ENCODE peak calls at places on chromosomes 13 and 19, in eight cellular contexts. Z is lung; K is neuronal stem cell; W is CD8-positive, alpha-beta T cell; P is upper lobe of left lung; O is T-helper 17 cell; T is left ventricle myocardium inferior; R is HAP-1. X is an unnamed sample. For H3K9me3, the result is how much of the 10 kb centered on the place peaks cover.

GRCh38 chr19:19006213-19006612 is 27.1 kb downstream of the SUGP2 start:
- DNase-seq in Z (no peak), O (no peak), R (no peak), P (no peak), K (no peak), T (no peak), W (no peak), X (no peak)

GRCh38 chr19:41866284-41866683 is 6.2 kb downstream of the RPS19 start:
- DNase-seq in Z (no peak), O (no peak), P (no peak), R (no peak), K (no peak), T (no peak), W (no peak), X (no peak)

GRCh38 chr13:26213982-26214381 is 8.1 kb downstream of the RNF6 start:
- DNase-seq in P (no peak), T (no peak), K (no peak), R (no peak), O (no peak), W (no peak), Z (no peak), X (no peak)

GRCh38 chr19:29501816-29502580 is 23.8 kb upstream of the VSTM2B start:
- DNase-seq in R (no peak), T (no peak), O (no peak), W (no peak), Z (no peak), P (peak), K (no peak), X (no peak)

GRCh38 chr13:74047925-74048324 is 86.3 kb downstream of the KLF12 start:
- DNase-seq in T (no peak), O (no peak), W (no peak), P (no peak), Z (no peak), R (peak), K (no peak), X (no peak)

GRCh38 chr19:4172861-4173473 is 9.4 kb downstream of the SIRT6 start:
- DNase-seq in R (peak), K (peak), O (peak), W (peak), P (no peak), Z (peak), T (peak), X (peak)

GRCh38 chr13:92842145-92842544 is 384.5 kb upstream of the GPC6 start:
- DNase-seq in R (no peak), T (no peak), Z (no peak), O (no peak), W (no peak), K (no peak), P (no peak), X (no peak)

GRCh38 chr19:10580979-10581631 is 6.0 kb downstream of the AP1M2 start:
- DNase-seq in K (peak), P (peak), Z (peak), W (peak), T (peak), O (peak), R (peak), X (peak)

GRCh38 chr13:49370390-49370789 is 73.5 kb downstream of the CAB39L start:
- DNase-seq in R (no peak), Z (no peak), K (peak), T (no peak), P (no peak), W (no peak), O (no peak), X (no peak)

GRCh38 chr19:42555317-42555716 is 27.0 kb upstream of the CEACAM1 start:
- DNase-seq in Z (no peak), R (no peak), P (peak), T (no peak), O (no peak), K (no peak), W (no peak), X (no peak)

GRCh38 chr19:35555301-35556005 is 8.0 kb downstream of the ATP4A start:
- DNase-seq in P (no peak), T (no peak), W (no peak), O (no peak), R (peak), K (peak), Z (no peak), X (no peak)

GRCh38 chr19:47891923-47892666 is 6.0 kb upstream of the SULT2A1 start:
- DNase-seq in K (peak), R (no peak), Z (no peak), W (no peak), P (no peak), T (no peak), O (no peak), X (no peak)

GRCh38 chr19:35736913-35737886 is 5.1 kb downstream of the IGFLR1 start:
- DNase-seq in R (no peak), W (no peak), K (no peak), O (no peak), P (no peak), Z (no peak), T (no peak), X (no peak)

DNA sequence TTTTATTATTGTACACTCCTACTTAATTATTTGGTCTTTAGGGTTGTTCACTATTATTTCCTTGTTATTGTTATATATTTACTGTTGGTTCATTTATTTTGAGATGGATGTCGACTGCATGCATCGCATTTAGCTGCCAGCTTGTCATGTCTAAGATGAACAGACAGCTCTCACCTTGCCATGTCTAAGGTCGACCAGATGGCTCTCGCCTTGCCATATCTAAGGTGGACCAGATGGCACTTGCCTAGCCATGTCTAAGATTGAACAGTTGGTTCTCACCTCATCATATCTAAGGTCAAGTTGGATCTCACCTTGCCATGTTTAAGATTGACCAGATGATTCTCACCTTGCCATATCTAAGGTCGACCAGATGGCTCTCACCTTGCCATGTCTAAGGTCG is 1440.9 kb downstream of the UQCRFS1 start:
- DNase-seq in W (no peak), K (no peak), T (no peak), P (no peak), Z (no peak), O (no peak), R (no peak), X (no peak)
- H3K9me3 ChIP-seq in W (under half), K (under half), T (under half), P (under half), Z (under half), O (under half), R (under half), X (under half)

DNA sequence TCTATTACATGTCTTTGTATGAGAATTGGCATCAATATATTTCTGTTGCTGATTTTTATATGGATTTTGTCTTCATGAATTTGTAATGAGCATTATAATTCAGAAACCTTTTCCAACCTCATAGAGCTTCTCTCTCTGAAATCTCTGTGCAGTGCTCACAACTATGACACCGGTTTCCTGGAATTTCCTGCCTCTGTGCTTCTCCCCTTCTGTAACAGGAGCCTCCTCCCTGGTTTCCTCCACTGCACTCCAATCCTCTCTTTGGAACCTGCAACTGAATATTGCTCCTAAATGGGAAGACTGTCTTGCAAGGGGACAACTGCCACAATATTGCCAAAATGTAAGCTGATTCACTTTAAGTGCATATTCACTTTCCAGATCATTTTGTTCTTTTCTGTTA is 1147.9 kb downstream of the UQCRFS1 start:
- DNase-seq in P (no peak), Z (no peak), W (no peak), K (no peak), T (no peak), R (no peak), O (no peak), X (no peak)
- H3K9me3 ChIP-seq in P (under half), Z (under half), W (under half), K (under half), T (under half), R (under half), O (under half), X (under half)

DNA sequence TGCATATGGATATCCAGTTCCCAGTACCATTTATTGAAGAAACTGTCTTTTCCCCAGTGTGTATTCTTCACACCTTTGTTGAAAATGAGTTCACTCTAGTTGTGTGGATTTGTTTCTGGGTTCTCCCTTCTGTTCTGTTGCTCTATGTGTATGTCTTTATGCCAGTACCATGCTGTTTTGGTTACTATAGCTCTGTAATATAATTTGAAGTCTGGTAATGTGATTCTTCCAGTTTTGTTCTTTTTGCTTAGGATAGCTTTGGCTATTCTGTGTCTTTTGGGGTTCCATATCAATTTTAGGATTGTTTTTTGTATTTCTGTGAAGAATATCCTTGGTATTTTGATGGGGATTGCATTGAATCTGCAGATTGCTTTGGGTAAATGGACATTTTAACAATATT is 35.2 kb downstream of the ZNF136 start:
- DNase-seq in O (no peak), T (no peak), K (no peak), P (no peak), W (no peak), Z (no peak), R (no peak), X (no peak)
- H3K9me3 ChIP-seq in O (under half), T (under half), K (under half), P (under half), W (under half), Z (under half), R (under half), X (under half)

GRCh38 chr19:16930753-16931152 is 42.0 kb downstream of the F2RL3 start:
- DNase-seq in R (no peak), T (no peak), P (no peak), W (no peak), O (no peak), Z (no peak), K (no peak), X (no peak)

GRCh38 chr19:16928351-16928750 is 39.6 kb downstream of the F2RL3 start:
- DNase-seq in Z (no peak), R (no peak), T (no peak), P (no peak), W (no peak), K (no peak), O (no peak), X (no peak)

GRCh38 chr19:16931306-16931705 is 42.5 kb downstream of the F2RL3 start:
- DNase-seq in K (no peak), P (no peak), R (no peak), T (no peak), W (no peak), Z (no peak), O (no peak), X (no peak)

GRCh38 chr19:16927883-16928282 is 39.1 kb downstream of the F2RL3 start:
- DNase-seq in W (no peak), T (no peak), P (no peak), Z (no peak), R (no peak), K (no peak), O (no peak), X (no peak)

DNA sequence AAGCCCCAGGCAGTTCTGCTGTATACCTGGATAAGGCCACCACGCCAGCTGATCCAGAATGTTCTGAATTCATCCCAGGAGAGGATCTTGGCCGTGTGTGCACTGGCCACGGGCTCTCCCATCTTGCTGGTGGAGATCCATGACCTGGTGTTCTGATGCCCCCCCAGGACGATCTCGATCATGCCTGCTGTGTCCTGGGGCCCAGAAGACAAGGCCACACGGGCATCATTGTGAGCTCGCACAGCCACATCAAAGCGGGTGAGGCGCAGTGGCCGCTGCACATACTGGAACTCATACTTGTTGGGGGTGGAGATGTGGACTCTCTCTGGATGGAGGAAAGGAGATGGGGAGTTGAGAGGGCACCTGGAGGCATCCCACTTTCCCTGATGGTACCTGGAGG is 40.1 kb downstream of the F2RL3 start:
- DNase-seq in Z (no peak), W (no peak), R (no peak), K (no peak), O (no peak), T (no peak), P (no peak), X (no peak)
- H3K9me3 ChIP-seq in Z (under half), W (under half), R (under half), K (under half), O (under half), T (under half), P (under half), X (under half)

DNA sequence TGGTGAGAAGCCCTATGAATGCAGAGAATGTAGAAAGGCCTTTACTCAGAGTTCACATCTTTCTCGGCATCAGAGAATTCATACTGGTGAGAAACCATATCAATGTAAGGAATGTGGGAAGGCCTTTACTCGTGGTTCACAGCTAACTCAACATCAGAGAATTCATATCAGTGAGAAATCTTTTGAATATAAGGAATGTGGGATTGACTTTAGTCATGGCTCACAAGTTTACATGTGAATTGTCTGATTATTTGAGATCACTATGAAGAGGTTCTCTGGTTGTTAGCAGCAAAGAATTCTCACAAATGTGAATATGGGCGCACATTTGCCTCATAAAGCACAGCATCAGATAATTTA is 43.7 kb downstream of the ZNF585A start:
- DNase-seq in R (no peak), O (no peak), K (no peak), T (no peak), Z (no peak), W (no peak), P (no peak), X (no peak)
- H3K9me3 ChIP-seq in R (under half), O (half or more), K (half or more), T (half or more), Z (under half), W (half or more), P (half or more), X (under half)

GRCh38 chr19:57068326-57068725 is 51.5 kb upstream of the USP29 start:
- DNase-seq in Z (no peak), K (no peak), P (no peak), R (no peak), T (no peak), W (no peak), O (no peak), X (no peak)
- H3K9me3 ChIP-seq in Z (under half), K (under half), P (under half), R (under half), T (under half), W (under half), O (under half), X (under half)

DNA sequence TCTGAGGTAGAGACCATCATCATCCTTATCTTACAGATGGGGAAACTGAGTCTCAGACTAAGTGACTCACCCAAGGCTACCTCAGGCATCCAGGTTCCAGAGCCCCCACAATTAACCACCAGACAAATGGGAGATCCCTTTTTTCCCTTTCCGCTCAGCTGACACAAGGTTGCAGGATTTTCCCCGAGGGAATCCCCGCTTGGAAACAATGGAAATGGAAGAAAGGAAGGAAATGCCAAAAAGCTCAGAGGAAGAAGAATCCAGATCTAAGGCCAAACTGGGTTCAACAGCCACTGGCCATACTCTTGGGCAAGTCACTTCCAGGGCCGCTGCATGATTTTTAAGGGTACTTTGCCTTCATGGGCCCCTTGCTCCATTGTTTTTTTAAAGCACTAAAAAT is 1.6 kb downstream of the ZNF71 start:
- DNase-seq in W (no peak), K (no peak), O (no peak), Z (no peak), R (no peak), P (no peak), T (no peak), X (no peak)
- H3K9me3 ChIP-seq in W (under half), K (under half), O (under half), Z (under half), R (under half), P (under half), T (under half), X (under half)

DNA sequence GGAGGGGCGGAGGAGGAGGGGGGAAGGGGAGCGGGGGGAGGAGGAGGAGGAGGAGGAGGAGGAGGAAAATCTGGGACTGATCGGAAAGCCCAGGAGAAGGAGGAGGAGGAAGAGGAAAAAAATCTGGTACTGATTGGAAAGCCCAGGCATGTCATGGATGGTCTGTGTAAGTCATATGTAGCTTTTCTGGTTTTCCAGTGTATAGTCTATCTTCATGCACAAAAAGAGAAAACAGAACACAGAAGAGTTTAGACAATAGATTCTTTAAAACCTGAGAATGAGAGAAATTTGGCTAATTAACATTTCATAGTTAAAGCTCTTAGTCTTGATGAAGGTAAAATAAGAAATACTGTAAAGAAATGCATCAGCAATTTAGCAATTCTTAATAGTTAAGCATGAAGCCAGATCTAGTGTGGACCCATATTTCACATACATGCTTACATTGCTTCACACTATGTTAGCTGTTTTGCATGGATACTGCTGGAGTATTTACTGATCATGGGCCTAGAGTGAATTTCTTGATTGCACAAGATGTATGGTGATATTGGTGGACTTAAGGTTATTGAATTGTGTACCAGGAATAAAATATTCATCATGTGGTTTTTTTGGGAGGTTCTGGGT is 41.5 kb downstream of the SUCLA2 start:
- DNase-seq in K (no peak), W (no peak), T (no peak), Z (no peak), O (no peak), R (no peak), P (no peak), X (no peak)
- H3K9me3 ChIP-seq in K (under half), W (under half), T (under half), Z (under half), O (under half), R (under half), P (under half), X (under half)